ENCODE peak calls at places on chromosomes 16 and 17, in seven cellular contexts. One of them, this sample, is unnamed.

GRCh38 chr17:27951872-27952271 is 58.7 kb upstream of the LYRM9 start:
- ATAC-seq in right lobe of liver: no peak
- ATAC-seq in body of pancreas: no peak
- ATAC-seq in upper lobe of left lung: no peak
- ATAC-seq in IMR-90: no peak
- ATAC-seq in HCT116: no peak
- ATAC-seq in heart left ventricle: no peak
- ATAC-seq in this sample: no peak

GRCh38 chr16:67035364-67035763 is 6.4 kb downstream of the CBFB start:
- ATAC-seq in HCT116: no peak
- ATAC-seq in body of pancreas: no peak
- ATAC-seq in right lobe of liver: no peak
- ATAC-seq in IMR-90: no peak
- ATAC-seq in heart left ventricle: no peak
- ATAC-seq in upper lobe of left lung: no peak
- ATAC-seq in this sample: no peak

GRCh38 chr17:82399601-82400101 is 18.5 kb upstream of the HEXD start:
- ATAC-seq in HCT116: no peak
- ATAC-seq in IMR-90: no peak
- ATAC-seq in body of pancreas: no peak
- ATAC-seq in right lobe of liver: no peak
- ATAC-seq in heart left ventricle: no peak
- ATAC-seq in upper lobe of left lung: no peak
- ATAC-seq in this sample: no peak

GRCh38 chr16:9338068-9338467 is 246.6 kb downstream of the HAPSTR1 start:
- ATAC-seq in IMR-90: no peak
- ATAC-seq in body of pancreas: no peak
- ATAC-seq in HCT116: no peak
- ATAC-seq in upper lobe of left lung: no peak
- ATAC-seq in right lobe of liver: no peak
- ATAC-seq in heart left ventricle: peak; percentile 55
- ATAC-seq in this sample: no peak

GRCh38 chr17:80886641-80887573 is 104.7 kb upstream of the CHMP6 start:
- ATAC-seq in body of pancreas: no peak
- ATAC-seq in HCT116: no peak
- ATAC-seq in IMR-90: no peak
- ATAC-seq in upper lobe of left lung: no peak
- ATAC-seq in heart left ventricle: no peak
- ATAC-seq in right lobe of liver: no peak
- ATAC-seq in this sample: no peak

GRCh38 chr16:89107209-89107582 is 13.5 kb downstream of the ACSF3 start:
- ATAC-seq in HCT116: no peak
- ATAC-seq in heart left ventricle: no peak
- ATAC-seq in right lobe of liver: no peak
- ATAC-seq in IMR-90: no peak
- ATAC-seq in body of pancreas: no peak
- ATAC-seq in upper lobe of left lung: no peak
- ATAC-seq in this sample: no peak

GRCh38 chr17:51435641-51436091 is 175.3 kb downstream of the UTP18 start:
- ATAC-seq in HCT116: peak; percentile 97
- ATAC-seq in right lobe of liver: peak; percentile 99
- ATAC-seq in upper lobe of left lung: peak; percentile 45
- ATAC-seq in body of pancreas: peak; percentile 83
- ATAC-seq in heart left ventricle: no peak
- ATAC-seq in IMR-90: no peak
- ATAC-seq in this sample: no peak

GRCh38 chr16:15636392-15636873 is 6.5 kb downstream of the MARF1 start:
- ATAC-seq in heart left ventricle: no peak
- ATAC-seq in IMR-90: no peak
- ATAC-seq in HCT116: no peak
- ATAC-seq in upper lobe of left lung: no peak
- ATAC-seq in body of pancreas: no peak
- ATAC-seq in right lobe of liver: no peak
- ATAC-seq in this sample: no peak

GRCh38 chr16:12178251-12178990 is 201.9 kb downstream of the SNX29 start:
- ATAC-seq in upper lobe of left lung: peak; percentile 65
- ATAC-seq in right lobe of liver: no peak
- ATAC-seq in body of pancreas: peak; percentile 62
- ATAC-seq in HCT116: no peak
- ATAC-seq in IMR-90: peak; percentile 93
- ATAC-seq in heart left ventricle: peak; percentile 76
- ATAC-seq in this sample: peak; percentile 91

GRCh38 chr16:79069634-79070033 is 530.9 kb downstream of the MAF start:
- ATAC-seq in IMR-90: no peak
- ATAC-seq in heart left ventricle: no peak
- ATAC-seq in HCT116: no peak
- ATAC-seq in body of pancreas: no peak
- ATAC-seq in upper lobe of left lung: no peak
- ATAC-seq in right lobe of liver: no peak
- ATAC-seq in this sample: no peak

GRCh38 chr17:72576289-72576759 is 455.5 kb downstream of the SOX9 start:
- ATAC-seq in heart left ventricle: no peak
- ATAC-seq in right lobe of liver: no peak
- ATAC-seq in IMR-90: peak; percentile 27
- ATAC-seq in upper lobe of left lung: no peak
- ATAC-seq in HCT116: no peak
- ATAC-seq in body of pancreas: no peak
- ATAC-seq in this sample: no peak

GRCh38 chr17:76370261-76370993 is 14.0 kb upstream of the SPHK1 start:
- ATAC-seq in upper lobe of left lung: peak; percentile 94
- ATAC-seq in body of pancreas: peak; percentile 72
- ATAC-seq in IMR-90: peak; percentile 72
- ATAC-seq in heart left ventricle: peak; percentile 90
- ATAC-seq in HCT116: peak; percentile 83
- ATAC-seq in right lobe of liver: peak; percentile 83
- ATAC-seq in this sample: peak; percentile 95

GRCh38 chr17:42783062-42783777 is 2.8 kb downstream of the WNK4 start:
- ATAC-seq in heart left ventricle: no peak
- ATAC-seq in upper lobe of left lung: no peak
- ATAC-seq in right lobe of liver: no peak
- ATAC-seq in body of pancreas: no peak
- ATAC-seq in IMR-90: peak; percentile 47
- ATAC-seq in HCT116: peak; percentile 48
- ATAC-seq in this sample: no peak

GRCh38 chr17:7113273-7114071 is 1.1 kb downstream of the ASGR2 start:
- ATAC-seq in body of pancreas: no peak
- ATAC-seq in heart left ventricle: no peak
- ATAC-seq in HCT116: no peak
- ATAC-seq in upper lobe of left lung: no peak
- ATAC-seq in IMR-90: no peak
- ATAC-seq in right lobe of liver: no peak
- ATAC-seq in this sample: no peak

GRCh38 chr16:81873221-81873620 is 94.1 kb downstream of the PLCG2 start:
- ATAC-seq in body of pancreas: no peak
- ATAC-seq in IMR-90: no peak
- ATAC-seq in right lobe of liver: no peak
- ATAC-seq in heart left ventricle: no peak
- ATAC-seq in upper lobe of left lung: no peak
- ATAC-seq in HCT116: no peak
- ATAC-seq in this sample: no peak

GRCh38 chr17:42212382-42212781 is 18.1 kb upstream of the GHDC start:
- ATAC-seq in heart left ventricle: peak; percentile 21
- ATAC-seq in right lobe of liver: peak; percentile 68
- ATAC-seq in body of pancreas: peak; percentile 70
- ATAC-seq in IMR-90: no peak
- ATAC-seq in HCT116: no peak
- ATAC-seq in upper lobe of left lung: no peak
- ATAC-seq in this sample: peak; percentile 44

GRCh38 chr16:12256880-12257279 is 280.3 kb downstream of the SNX29 start:
- ATAC-seq in heart left ventricle: no peak
- ATAC-seq in IMR-90: peak; percentile 44
- ATAC-seq in upper lobe of left lung: no peak
- ATAC-seq in body of pancreas: no peak
- ATAC-seq in HCT116: no peak
- ATAC-seq in right lobe of liver: no peak
- ATAC-seq in this sample: no peak

DNA sequence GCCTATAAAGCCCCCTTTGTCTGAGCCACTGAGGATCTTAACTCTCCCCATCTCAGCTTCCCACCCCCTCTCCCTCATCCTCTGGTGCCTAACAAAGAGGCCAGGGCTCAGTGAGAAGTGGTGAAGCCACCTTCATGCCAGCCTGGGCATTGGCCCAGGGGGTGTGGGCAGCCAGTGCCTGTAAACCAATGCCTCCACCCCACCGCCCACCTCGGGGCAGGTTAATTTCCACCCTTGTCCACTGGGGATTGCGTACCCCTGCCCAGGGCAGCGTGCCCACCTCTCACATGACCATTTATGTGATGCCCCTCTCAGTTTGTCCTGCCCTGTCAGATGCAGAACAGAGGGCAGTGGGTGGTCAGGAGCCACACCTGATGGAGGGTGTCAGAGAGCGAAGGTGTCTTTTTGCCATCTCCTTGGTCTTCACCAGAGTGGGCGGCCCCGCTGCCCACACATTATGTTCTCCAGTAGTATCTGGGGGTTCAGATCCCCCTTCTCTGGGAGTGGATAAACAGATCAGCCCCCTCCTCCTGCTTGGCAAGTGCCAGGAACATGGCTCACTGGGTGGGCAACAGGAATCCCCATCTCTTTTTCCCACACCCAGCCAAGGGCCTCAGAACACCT is 10.1 kb upstream of the ARHGAP23 start:
- ATAC-seq in IMR-90: no peak
- ATAC-seq in HCT116: no peak
- ATAC-seq in body of pancreas: no peak
- ATAC-seq in upper lobe of left lung: no peak
- ATAC-seq in heart left ventricle: no peak
- ATAC-seq in right lobe of liver: no peak
- ATAC-seq in this sample: no peak
- H3K4me3 ChIP-seq in IMR-90: no peak overlapping the region
- H3K4me3 ChIP-seq in HCT116: no peak overlapping the region
- H3K4me3 ChIP-seq in body of pancreas: no peak overlapping the region
- H3K4me3 ChIP-seq in upper lobe of left lung: no peak overlapping the region
- H3K4me3 ChIP-seq in heart left ventricle: no peak overlapping the region
- H3K4me3 ChIP-seq in right lobe of liver: no peak overlapping the region
- H3K4me3 ChIP-seq in this sample: peak overlapping the region; percentile 62

DNA sequence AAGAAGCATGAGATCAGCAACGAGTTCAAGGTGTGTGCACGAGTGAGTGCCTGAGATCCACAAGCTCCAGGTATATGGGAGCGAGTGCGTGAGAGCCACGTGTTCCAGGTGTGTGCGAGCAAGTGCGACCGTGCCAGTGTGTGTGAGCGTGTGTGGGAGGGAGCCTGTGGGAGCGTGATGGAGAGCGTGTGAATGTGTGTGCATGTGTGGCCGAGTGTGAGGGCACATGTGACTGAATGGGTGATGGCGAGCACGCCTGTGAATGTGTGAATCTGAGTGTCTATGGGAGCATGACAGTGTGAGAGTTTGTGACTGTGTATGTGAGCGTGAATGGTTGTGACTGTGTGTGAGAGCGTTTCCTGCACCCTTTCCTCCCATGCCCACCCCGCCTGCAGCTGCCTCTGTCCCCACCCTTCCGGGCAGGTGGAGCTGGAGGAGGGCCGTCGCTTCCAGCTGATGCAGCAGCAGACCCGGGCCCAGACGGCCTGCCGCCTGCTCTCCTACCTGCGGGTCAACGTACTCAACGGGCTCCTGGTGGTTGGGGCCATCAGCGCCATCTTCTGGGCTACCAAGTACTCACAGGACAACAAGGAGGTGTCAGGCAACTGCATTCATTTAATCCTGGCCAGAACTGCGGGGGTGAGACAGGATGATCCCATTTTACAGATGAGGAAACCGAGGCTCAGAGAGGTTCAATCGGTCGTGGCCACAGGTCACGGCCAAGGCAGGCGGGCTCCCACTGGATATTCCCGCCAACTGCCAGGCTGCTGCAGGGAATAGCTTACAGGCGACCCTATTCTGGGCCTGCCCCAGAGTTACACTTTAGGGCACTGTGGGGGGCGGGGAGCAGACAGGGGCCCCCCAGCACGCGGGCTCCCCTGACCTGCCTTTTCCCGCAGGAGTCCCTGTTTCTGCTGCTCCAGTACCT is 3.7 kb downstream of the TMC8 start:
- ATAC-seq in body of pancreas: peak; percentile 53
- ATAC-seq in IMR-90: no peak
- ATAC-seq in upper lobe of left lung: no peak
- ATAC-seq in right lobe of liver: peak; percentile 42
- ATAC-seq in heart left ventricle: no peak
- ATAC-seq in HCT116: peak; percentile 49
- ATAC-seq in this sample: no peak
- TF ChIP-seq CTCF in body of pancreas: peak; percentile 58
- TF ChIP-seq CTCF in IMR-90: peak; percentile 37
- TF ChIP-seq CTCF in upper lobe of left lung: peak; percentile 50
- TF ChIP-seq CTCF in right lobe of liver: peak; percentile 46
- TF ChIP-seq CTCF in heart left ventricle: peak; percentile 47
- TF ChIP-seq CTCF in HCT116: peak; percentile 76
- TF ChIP-seq CTCF in this sample: peak; percentile 10

DNA sequence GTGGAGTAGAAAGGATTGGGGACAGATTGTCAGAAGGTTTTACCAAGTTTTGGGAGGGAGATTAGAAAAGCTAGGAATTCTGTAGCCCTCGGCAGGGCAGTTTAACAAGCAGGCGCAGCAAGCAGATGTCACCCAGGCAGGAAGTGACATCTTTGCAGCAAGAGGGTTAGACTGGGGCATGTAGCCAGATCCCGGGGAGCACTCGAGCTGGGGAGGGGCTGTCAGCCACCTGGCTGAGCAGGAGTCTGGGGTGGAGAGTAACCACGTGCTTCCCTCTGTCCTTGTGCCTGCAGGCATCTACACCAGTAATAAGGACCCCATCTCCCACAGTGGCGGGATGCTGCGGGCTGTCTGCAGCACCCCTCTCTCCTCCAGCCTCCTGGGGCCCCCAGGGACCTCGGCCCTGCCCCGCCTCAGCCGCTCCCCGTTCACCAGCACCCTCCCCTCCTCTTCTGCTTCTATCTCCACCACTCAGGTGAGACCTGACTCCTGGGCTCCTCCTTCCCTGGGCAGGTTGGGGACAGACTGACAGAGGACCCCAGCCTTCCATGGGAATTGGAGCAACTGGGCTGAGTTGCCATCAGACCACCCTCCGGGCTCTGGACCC is 12.2 kb downstream of the MLLT6 start:
- ATAC-seq in right lobe of liver: no peak
- ATAC-seq in HCT116: no peak
- ATAC-seq in body of pancreas: no peak
- ATAC-seq in upper lobe of left lung: no peak
- ATAC-seq in heart left ventricle: no peak
- ATAC-seq in IMR-90: no peak
- ATAC-seq in this sample: no peak
- TF ChIP-seq POLR2A in right lobe of liver: no peak
- TF ChIP-seq POLR2A in HCT116: no peak
- TF ChIP-seq POLR2A in body of pancreas: no peak
- TF ChIP-seq POLR2A in upper lobe of left lung: no peak
- TF ChIP-seq POLR2A in heart left ventricle: no peak
- TF ChIP-seq POLR2A in IMR-90: no peak
- TF ChIP-seq POLR2A in this sample: no peak

DNA sequence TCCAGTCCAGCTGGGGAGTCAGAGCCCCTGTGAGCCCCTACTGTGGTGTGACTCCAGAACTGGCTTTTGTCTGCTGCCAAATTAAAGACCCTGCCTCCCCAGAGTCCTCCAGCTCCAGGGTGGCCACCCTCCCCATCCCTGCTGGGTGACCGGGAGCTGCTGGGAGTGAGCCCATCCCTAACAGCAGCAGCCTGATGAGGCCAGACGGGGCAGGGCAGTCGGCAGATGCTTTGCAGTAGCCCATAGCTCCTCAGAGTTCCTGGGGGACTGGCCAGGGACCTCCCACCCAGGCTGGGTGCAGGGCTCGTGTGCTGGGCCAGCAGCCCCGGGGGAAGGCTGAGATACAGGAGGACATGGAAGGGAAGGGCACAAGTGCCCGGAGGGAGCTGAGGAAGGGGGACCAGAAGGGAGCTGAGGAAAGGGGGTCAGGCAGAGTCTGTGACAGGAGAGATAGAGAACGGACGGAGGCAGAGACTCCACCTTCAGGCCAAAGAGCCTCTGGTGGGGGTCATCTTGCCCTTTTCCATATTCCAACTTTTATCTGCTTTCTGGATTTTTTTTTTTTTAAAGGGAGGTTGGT is 12.7 kb upstream of the MRPS23 start:
- ATAC-seq in upper lobe of left lung: no peak
- ATAC-seq in body of pancreas: no peak
- ATAC-seq in heart left ventricle: no peak
- ATAC-seq in IMR-90: no peak
- ATAC-seq in HCT116: no peak
- ATAC-seq in right lobe of liver: no peak
- ATAC-seq in this sample: no peak
- H3K4me3 ChIP-seq in upper lobe of left lung: no peak overlapping the region
- H3K4me3 ChIP-seq in body of pancreas: no peak overlapping the region
- H3K4me3 ChIP-seq in heart left ventricle: no peak overlapping the region
- H3K4me3 ChIP-seq in IMR-90: no peak overlapping the region
- H3K4me3 ChIP-seq in HCT116: peak overlapping the region; percentile 51
- H3K4me3 ChIP-seq in right lobe of liver: no peak overlapping the region
- H3K4me3 ChIP-seq in this sample: peak overlapping the region; percentile 63

This sample was measured in gastroesophageal sphincter.